ENCODE peak calls at places on chromosomes 13 and 19, in five cellular contexts. J is SHP77; T is head of caudate nucleus; K is NCI-H1092 treated with DMSO at 0.1 percent for 48 hours; I is central memory CD8-positive, alpha-beta T cell. Z is an unnamed sample.

GRCh38 chr19:56111601-56112312 is 9.3 kb downstream of the ZNF787 start:
- DNase-seq in K (no peak), I (peak), J (no peak), T (peak), Z (peak)

GRCh38 chr19:15252398-15253018 is 20.3 kb upstream of the EPHX3 start:
- DNase-seq in J (no peak), K (no peak), T (peak), I (no peak), Z (peak)

GRCh38 chr19:2603320-2603719 is 99.2 kb downstream of the GNG7 start:
- DNase-seq in K (no peak), I (no peak), J (no peak), T (no peak), Z (peak)

GRCh38 chr19:13959962-13960862 is 7.9 kb downstream of the DCAF15 start:
- DNase-seq in J (no peak), T (no peak), K (no peak), I (no peak), Z (no peak)

GRCh38 chr13:93687261-93687660 is 460.7 kb downstream of the GPC6 start:
- DNase-seq in I (no peak), T (no peak), J (no peak), K (no peak), Z (no peak)

GRCh38 chr13:43783820-43784219 is 3.0 kb downstream of the ENOX1 start:
- DNase-seq in K (peak), J (no peak), I (no peak), T (no peak), Z (no peak)

GRCh38 chr19:16920816-16921529 is 32.2 kb downstream of the F2RL3 start:
- DNase-seq in J (no peak), T (no peak), K (no peak), I (no peak), Z (no peak)

GRCh38 chr19:41695745-41696144 is 7.7 kb upstream of the CEACAM7 start:
- DNase-seq in T (peak), I (no peak), J (no peak), K (no peak), Z (no peak)

GRCh38 chr19:47302249-47302648 is 7.4 kb upstream of the C5AR1 start:
- DNase-seq in J (no peak), T (no peak), I (no peak), K (no peak), Z (no peak)

GRCh38 chr19:12596485-12596884 is 14.1 kb downstream of the ZNF490 start:
- DNase-seq in T (no peak), K (no peak), I (no peak), J (no peak), Z (no peak)

GRCh38 chr19:7970716-7971448 is 27.4 kb upstream of the TIMM44 start:
- DNase-seq in K (peak), I (no peak), J (peak), T (peak), Z (peak)

GRCh38 chr13:99496322-99497142 is 4.7 kb upstream of the TM9SF2 start:
- DNase-seq in T (peak), I (peak), K (no peak), J (no peak), Z (no peak)

GRCh38 chr19:21483589-21484170 is 21.7 kb upstream of the ZNF429 start:
- DNase-seq in I (peak), K (peak), J (no peak), T (peak), Z (no peak)

GRCh38 chr19:29086182-29086581 is 126.8 kb downstream of the UQCRFS1 start:
- DNase-seq in J (peak), I (no peak), T (no peak), K (no peak), Z (no peak)

GRCh38 chr19:35229601-35230000 is 1.1 kb upstream of the FAM187B start:
- DNase-seq in I (no peak), K (no peak), J (no peak), T (no peak), Z (no peak)

GRCh38 chr13:39364797-39365468 is 238.1 kb downstream of the LHFPL6 start:
- DNase-seq in T (no peak), I (no peak), K (peak), J (peak), Z (no peak)

GRCh38 chr13:105925496-105925895 is 610.0 kb downstream of the EFNB2 start:
- DNase-seq in T (no peak), I (no peak), K (no peak), J (no peak), Z (no peak)